ENCODE peak calls at places on chromosomes 1 and 21, in ten cellular contexts. S is BE2C; B is A549; K is stomach; Y is left ventricle myocardium inferior; D is CD8-positive, alpha-beta T cell; O is NT2/D1; H is Peyer's patch; A is mucosa of descending colon; I is uterus. G is an unnamed sample.

GRCh38 chr1:43382027-43382771 is 7.4 kb downstream of the MED8 start:
- DNase-seq in D (no peak), A (no peak), K (no peak), B (no peak), S (no peak), Y (no peak), O (no peak), H (no peak), I (no peak), G (no peak)

GRCh38 chr1:209790286-209791193 is 6.2 kb upstream of the C1orf74 start:
- DNase-seq in Y (no peak), S (no peak), H (no peak), B (no peak), K (no peak), O (peak; percentile 25), A (no peak), D (no peak), I (no peak), G (no peak)

GRCh38 chr1:180953291-180953747 is 40.6 kb downstream of the KIAA1614 start:
- DNase-seq in B (no peak), H (no peak), S (no peak), O (no peak), D (no peak), K (peak; percentile 70), I (no peak), Y (no peak), A (peak; percentile 51), G (peak; percentile 71)

GRCh38 chr1:158037008-158037875 is 43.8 kb downstream of the KIRREL1 start:
- DNase-seq in H (no peak), A (no peak), B (no peak), Y (no peak), O (no peak), I (no peak), D (no peak), K (no peak), S (no peak), G (no peak)

GRCh38 chr1:162991444-162991843 is 77.7 kb upstream of the RGS4 start:
- DNase-seq in O (no peak), Y (no peak), H (no peak), K (no peak), I (no peak), S (no peak), D (no peak), A (no peak), B (no peak), G (no peak)

GRCh38 chr21:41161428-41161827 is 6.5 kb upstream of the BACE2 start:
- DNase-seq in B (no peak), D (no peak), A (no peak), I (no peak), Y (no peak), H (no peak), O (no peak), S (no peak), K (no peak), G (no peak)

GRCh38 chr1:143698016-143698415 is 273.8 kb downstream of the FAM72C start:
- DNase-seq in I (no peak), D (no peak), S (peak; percentile 74), A (peak; percentile 70), B (peak; percentile 46), K (peak; percentile 36), Y (no peak), O (no peak), H (peak; percentile 53), G (no peak)

GRCh38 chr1:221887091-221887746 is 145.3 kb upstream of the DUSP10 start:
- DNase-seq in D (no peak), I (peak; percentile 20), S (peak; percentile 88), B (peak; percentile 73), O (peak; percentile 22), H (no peak), Y (peak; percentile 56), A (peak; percentile 24), K (peak; percentile 51), G (peak; percentile 82)

GRCh38 chr1:10107985-10108663 is 75.4 kb downstream of the UBE4B start:
- DNase-seq in I (no peak), O (peak; percentile 11), Y (no peak), D (no peak), B (no peak), A (no peak), H (no peak), K (no peak), S (no peak), G (no peak)

GRCh38 chr1:61285371-61285885 is 203.1 kb downstream of the NFIA start:
- DNase-seq in A (no peak), O (no peak), Y (no peak), H (no peak), B (no peak), I (no peak), D (no peak), S (no peak), K (no peak), G (no peak)

GRCh38 chr1:4962836-4963235 is 308.4 kb downstream of the AJAP1 start:
- DNase-seq in A (no peak), H (no peak), B (no peak), S (no peak), Y (no peak), O (no peak), I (no peak), K (no peak), D (no peak), G (no peak)

GRCh38 chr1:34750610-34751009 is 4.2 kb upstream of the GJB5 start:
- DNase-seq in H (no peak), S (no peak), B (no peak), O (no peak), A (no peak), Y (no peak), I (no peak), D (no peak), K (no peak), G (no peak)

GRCh38 chr1:169201084-169201619 is 94.7 kb downstream of the ATP1B1 start:
- DNase-seq in B (no peak), Y (no peak), D (no peak), S (no peak), A (no peak), I (no peak), O (no peak), H (no peak), K (no peak), G (no peak)

DNA sequence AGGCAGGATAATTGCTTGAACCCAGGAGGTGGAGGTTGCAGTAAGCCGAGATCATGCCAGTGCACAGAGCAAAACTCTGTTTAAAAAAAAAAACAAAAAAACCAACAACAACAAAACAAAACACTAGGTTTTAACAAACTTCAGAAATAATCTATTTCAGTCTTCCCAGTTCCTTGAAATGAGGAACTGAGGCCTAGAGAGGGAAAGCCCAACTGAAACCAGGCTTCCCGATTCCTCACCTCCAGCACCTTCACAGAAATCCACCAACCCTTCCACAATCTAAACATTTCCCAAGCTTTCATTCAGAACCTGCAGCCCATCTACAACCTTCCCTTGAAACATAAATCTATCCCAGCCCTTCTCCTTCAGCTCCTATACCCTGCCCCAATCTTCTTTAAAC is 615 bp upstream of the CD52 start:
- DNase-seq in D (no peak), K (no peak), H (no peak), I (no peak), O (no peak), A (no peak), S (no peak), Y (no peak), B (no peak), G (no peak)
- H3K4me3 ChIP-seq in D (peak overlapping the region; percentile 87), K (no peak overlapping the region), H (no peak overlapping the region), I (no peak overlapping the region), O (no peak overlapping the region), A (no peak overlapping the region), S (no peak overlapping the region), Y (no peak overlapping the region), B (no peak overlapping the region), G (no peak overlapping the region)

DNA sequence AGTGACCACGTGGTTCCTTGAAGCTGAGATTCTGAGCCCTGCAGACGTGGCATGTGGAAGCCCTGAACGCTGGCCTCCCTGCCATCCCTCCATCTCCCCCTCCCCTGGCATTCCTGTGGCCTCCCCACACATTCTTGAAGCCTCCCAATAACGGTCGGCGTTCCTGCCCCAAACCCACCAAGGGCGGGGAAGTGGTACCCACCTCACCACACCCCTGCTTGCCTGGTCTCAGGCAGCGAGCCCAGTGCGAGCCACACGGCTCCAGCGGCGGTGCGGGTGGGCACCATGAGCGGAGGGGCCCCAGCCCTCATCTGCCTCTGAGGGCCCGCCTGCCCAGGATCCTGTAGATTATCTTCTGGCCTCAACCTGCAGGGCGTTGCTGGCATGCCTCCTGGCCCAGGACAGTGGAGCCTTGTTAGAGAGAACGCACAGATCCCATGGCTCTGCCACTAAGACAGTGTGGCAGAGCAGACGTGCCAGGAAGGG is 20.6 kb upstream of the PRELP start:
- DNase-seq in S (no peak), B (no peak), Y (no peak), H (no peak), K (no peak), A (no peak), D (no peak), I (no peak), O (no peak), G (no peak)
- H3K4me1 ChIP-seq in S (peaks cover 15% of the 10 kb centered on the region), B (no peaks in the 10 kb centered on the region), Y (peaks cover 15% of the 10 kb centered on the region), H (no peaks in the 10 kb centered on the region), K (no peaks in the 10 kb centered on the region), A (no peaks in the 10 kb centered on the region), D (no peaks in the 10 kb centered on the region), I (peaks cover 1% of the 10 kb centered on the region), O (peaks cover 11% of the 10 kb centered on the region), G (peaks cover 21% of the 10 kb centered on the region)

GRCh38 chr1:3350441-3351261 is 103.8 kb upstream of the ARHGEF16 start:
- DNase-seq in S (no peak), O (no peak), H (no peak), K (peak; percentile 78), B (no peak), Y (peak; percentile 75), A (no peak), I (peak; percentile 47), D (no peak), G (peak; percentile 81)
- H3K4me3 ChIP-seq in S (no peak overlapping the region), O (no peak overlapping the region), H (no peak overlapping the region), K (no peak overlapping the region), B (no peak overlapping the region), Y (peak overlapping the region; percentile 41), A (no peak overlapping the region), I (no peak overlapping the region), D (no peak overlapping the region), G (no peak overlapping the region)

GRCh38 chr1:154607084-154607747 is 770 bp downstream of the ADAR start:
- DNase-seq in K (no peak), A (peak; percentile 44), Y (no peak), I (no peak), H (no peak), B (no peak), D (no peak), S (peak; percentile 37), O (no peak), G (no peak)

GRCh38 chr1:154608522-154609294 is 722 bp upstream of the ADAR start:
- DNase-seq in K (peak; percentile 33), D (peak; percentile 38), Y (peak; percentile 27), A (peak; percentile 71), I (no peak), B (peak; percentile 22), H (peak; percentile 64), S (peak; percentile 52), O (peak; percentile 75), G (peak; percentile 73)

GRCh38 chr1:154611150-154611865 is 3.3 kb upstream of the ADAR start:
- DNase-seq in K (no peak), I (no peak), B (no peak), S (no peak), Y (no peak), D (no peak), A (no peak), O (peak; percentile 57), H (no peak), G (no peak)

GRCh38 chr1:154609398-154610380 is 1.7 kb upstream of the ADAR start:
- DNase-seq in H (no peak), B (no peak), S (no peak), Y (no peak), O (peak; percentile 82), A (no peak), K (no peak), I (no peak), D (peak; percentile 62), G (no peak)

GRCh38 chr1:154607748-154608521 is at the start of gene ADAR:
- DNase-seq in B (peak; percentile 70), O (peak; percentile 71), D (peak; percentile 93), K (peak; percentile 92), I (peak; percentile 94), S (peak; percentile 84), Y (peak; percentile 90), H (peak; percentile 87), A (peak; percentile 88), G (peak; percentile 98)
- H3K4me1 ChIP-seq in B (peaks cover 29% of the 10 kb centered on the region), O (peaks cover 7% of the 10 kb centered on the region), D (peaks cover 57% of the 10 kb centered on the region), K (peaks cover 41% of the 10 kb centered on the region), I (no peaks in the 10 kb centered on the region), S (peaks cover 5% of the 10 kb centered on the region), Y (peaks cover 73% of the 10 kb centered on the region), H (peaks cover 51% of the 10 kb centered on the region), A (peaks cover 25% of the 10 kb centered on the region), G (peaks cover 54% of the 10 kb centered on the region)